ENCODE peak calls at places on chromosomes 6 and 20, in seven cellular contexts. Q is aorta; U is lower lobe of right lung; H is neuronal stem cell; P is neural progenitor cell; T is CD8-positive, alpha-beta memory T cell; E is CD8-positive, alpha-beta T cell. I is an unnamed sample.

GRCh38 chr6:44042261-44043035 is 84.8 kb downstream of the MRPL14 start:
- DNase-seq in Q (peak), H (no peak), P (no peak), U (peak), E (no peak), T (no peak), I (no peak)

GRCh38 chr6:19137419-19138035 is 699.6 kb upstream of the ID4 start:
- DNase-seq in Q (no peak), H (no peak), E (no peak), T (no peak), U (no peak), P (no peak), I (no peak)

GRCh38 chr6:4610256-4610655 is 165.9 kb upstream of the CDYL start:
- DNase-seq in H (no peak), U (no peak), Q (no peak), T (no peak), E (no peak), P (no peak), I (no peak)

GRCh38 chr6:157644043-157644810 is 178.8 kb upstream of the SNX9 start:
- DNase-seq in U (no peak), H (no peak), E (peak), T (no peak), P (no peak), Q (no peak), I (no peak)

GRCh38 chr6:139647001-139647400 is 272.6 kb upstream of the CITED2 start:
- DNase-seq in P (no peak), U (no peak), Q (no peak), H (no peak), E (no peak), T (no peak), I (no peak)

GRCh38 chr6:4607026-4607704 is 169.0 kb upstream of the CDYL start:
- DNase-seq in H (no peak), Q (peak), E (no peak), U (no peak), P (no peak), T (no peak), I (no peak)

GRCh38 chr20:13839421-13840092 is 54.7 kb downstream of the NDUFAF5 start:
- DNase-seq in E (no peak), Q (no peak), H (no peak), U (no peak), T (no peak), P (peak), I (no peak)

GRCh38 chr20:34772437-34772836 is 53.0 kb downstream of the NCOA6 start:
- DNase-seq in P (no peak), H (no peak), E (no peak), Q (no peak), U (no peak), T (no peak), I (no peak)

GRCh38 chr6:127971945-127972391 is 71.1 kb upstream of the THEMIS start:
- DNase-seq in E (peak), U (no peak), T (peak), H (no peak), P (no peak), Q (no peak), I (no peak)

GRCh38 chr6:2558098-2558770 is 192.5 kb downstream of the MYLK4 start:
- DNase-seq in P (no peak), U (no peak), H (no peak), T (no peak), Q (no peak), E (no peak), I (no peak)

GRCh38 chr6:15451738-15452137 is 205.9 kb downstream of the JARID2 start:
- DNase-seq in U (no peak), H (no peak), E (no peak), P (no peak), T (no peak), Q (no peak), I (no peak)

GRCh38 chr6:53822355-53823115 is 27.7 kb downstream of the LRRC1 start:
- DNase-seq in H (no peak), E (no peak), P (no peak), U (no peak), Q (no peak), T (no peak), I (no peak)

GRCh38 chr6:108621117-108621516 is 60.4 kb downstream of the FOXO3 start:
- DNase-seq in U (no peak), H (no peak), P (no peak), Q (peak), T (no peak), E (no peak), I (no peak)

GRCh38 chr20:46458891-46459750 is 52.7 kb upstream of the ELMO2 start:
- DNase-seq in Q (peak), T (no peak), U (peak), P (peak), H (peak), E (no peak), I (peak)

GRCh38 chr6:68447112-68447511 is 188.0 kb upstream of the ADGRB3 start:
- DNase-seq in P (no peak), Q (no peak), T (no peak), U (no peak), H (no peak), E (no peak), I (no peak)

GRCh38 chr6:29924731-29925130 is 17.6 kb upstream of the HLA-A start:
- DNase-seq in U (no peak), T (no peak), E (no peak), H (no peak), P (no peak), Q (no peak), I (no peak)

GRCh38 chr6:163850874-163851273 is 436.4 kb downstream of the QKI start:
- DNase-seq in T (no peak), Q (no peak), H (no peak), E (no peak), P (no peak), U (no peak), I (no peak)

GRCh38 chr20:33925867-33926266 is 67.8 kb upstream of the RALY start:
- DNase-seq in Q (no peak), H (no peak), U (no peak), T (no peak), P (no peak), E (no peak), I (no peak)

GRCh38 chr20:1396702-1397101 is 3.8 kb upstream of the FKBP1A start:
- DNase-seq in Q (no peak), U (no peak), E (no peak), P (no peak), T (no peak), H (no peak), I (no peak)

GRCh38 chr6:36039113-36039512 is 11.5 kb downstream of the MAPK14 start:
- DNase-seq in P (no peak), E (no peak), T (no peak), H (no peak), U (no peak), Q (no peak), I (no peak)

GRCh38 chr6:133187114-133187513 is 54.0 kb upstream of the EYA4 start:
- DNase-seq in T (no peak), Q (no peak), H (no peak), U (no peak), E (no peak), P (no peak), I (no peak)

GRCh38 chr6:116387374-116387773 is 16.6 kb downstream of the DSE start:
- DNase-seq in P (no peak), Q (no peak), H (no peak), U (no peak), E (no peak), T (no peak), I (no peak)

GRCh38 chr6:129370268-129370916 is 339.6 kb downstream of the ARHGAP18 start:
- DNase-seq in T (peak), U (no peak), E (peak), P (peak), H (peak), Q (no peak), I (no peak)

GRCh38 chr20:39835040-39835842 is 853.8 kb downstream of the MAFB start:
- DNase-seq in H (no peak), U (no peak), E (no peak), P (no peak), Q (no peak), T (no peak), I (no peak)

GRCh38 chr20:22789661-22790060 is 205.3 kb upstream of the FOXA2 start:
- DNase-seq in E (no peak), T (no peak), U (no peak), H (no peak), Q (no peak), P (no peak), I (no peak)

GRCh38 chr6:44976677-44977405 is 351.3 kb upstream of the RUNX2 start:
- DNase-seq in H (no peak), T (peak), E (no peak), P (no peak), Q (no peak), U (no peak), I (no peak)

GRCh38 chr20:49768204-49769124 is 44.2 kb upstream of the SLC9A8 start:
- DNase-seq in T (peak), U (peak), E (no peak), P (peak), H (no peak), Q (no peak), I (no peak)

GRCh38 chr6:169156108-169156821 is 97.4 kb downstream of the THBS2 start:
- DNase-seq in U (no peak), E (peak), H (no peak), T (no peak), P (no peak), Q (no peak), I (no peak)

GRCh38 chr6:169158750-169159149 is 94.9 kb downstream of the THBS2 start:
- DNase-seq in P (no peak), U (no peak), T (no peak), Q (no peak), E (peak), H (no peak), I (no peak)

GRCh38 chr6:169158182-169158573 is 95.5 kb downstream of the THBS2 start:
- DNase-seq in E (peak), H (no peak), P (no peak), U (no peak), T (no peak), Q (peak), I (peak)

GRCh38 chr6:169159331-169159730 is 94.3 kb downstream of the THBS2 start:
- DNase-seq in Q (no peak), U (no peak), H (no peak), P (no peak), T (no peak), E (peak), I (peak)

GRCh38 chr6:169157474-169158181 is 96.0 kb downstream of the THBS2 start:
- DNase-seq in U (no peak), H (no peak), T (no peak), Q (no peak), P (no peak), E (peak), I (peak)
- H3K27ac ChIP-seq in U (no peak), H (no peak), T (no peak), Q (peak), P (no peak), E (no peak), I (peak)

GRCh38 chr6:168219167-168219566 is 100.4 kb downstream of the DACT2 start:
- DNase-seq in Q (no peak), H (no peak), T (no peak), P (no peak), U (no peak), E (no peak), I (no peak)

GRCh38 chr6:168221000-168221399 is 98.6 kb downstream of the DACT2 start:
- DNase-seq in E (no peak), U (no peak), T (no peak), P (no peak), H (no peak), Q (no peak), I (no peak)

GRCh38 chr6:168217880-168218537 is 101.6 kb downstream of the DACT2 start:
- DNase-seq in U (no peak), H (no peak), E (no peak), Q (no peak), T (no peak), P (no peak), I (peak)

GRCh38 chr6:168221497-168222079 is 98.0 kb downstream of the DACT2 start:
- DNase-seq in U (no peak), P (no peak), T (no peak), E (no peak), H (no peak), Q (no peak), I (no peak)

DNA sequence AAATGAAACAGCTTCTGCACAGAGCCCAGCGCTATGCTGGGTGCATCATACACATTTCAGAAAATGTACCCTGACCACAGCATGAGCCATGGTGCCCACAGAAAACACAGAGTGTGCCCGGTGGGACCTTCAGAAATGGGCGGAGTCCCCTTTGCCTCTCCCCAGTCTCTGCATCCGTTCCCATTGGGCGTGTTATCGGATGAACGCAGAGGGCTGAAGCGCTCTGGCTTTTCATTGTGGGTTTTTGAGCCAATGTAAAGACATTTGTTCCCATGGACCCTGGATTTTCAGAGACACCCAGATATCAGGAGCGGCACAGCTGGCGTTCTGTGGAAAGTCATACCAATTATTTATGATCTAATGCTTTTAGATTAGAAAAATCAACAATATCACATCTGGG is 99.8 kb downstream of the DACT2 start:
- DNase-seq in T (no peak), Q (no peak), E (no peak), H (no peak), U (no peak), P (no peak), I (no peak)
- H3K27ac ChIP-seq in T (no peak), Q (peak), E (no peak), H (no peak), U (no peak), P (no peak), I (no peak)

GRCh38 chr20:62752181-62752670 is 43.6 kb downstream of the NTSR1 start:
- DNase-seq in H (no peak), P (peak), T (no peak), Q (peak), E (no peak), U (peak), I (peak)

GRCh38 chr20:62753626-62754025 is 42.6 kb upstream of the MRGBP start:
- DNase-seq in P (no peak), Q (peak), E (no peak), U (peak), T (no peak), H (no peak), I (no peak)

GRCh38 chr20:62752671-62753501 is 43.4 kb upstream of the MRGBP start:
- DNase-seq in H (no peak), Q (peak), P (no peak), E (no peak), T (no peak), U (peak), I (no peak)

GRCh38 chr20:62751551-62752150 is 43.0 kb downstream of the NTSR1 start:
- DNase-seq in U (peak), T (no peak), Q (peak), E (no peak), H (no peak), P (no peak), I (peak)

DNA sequence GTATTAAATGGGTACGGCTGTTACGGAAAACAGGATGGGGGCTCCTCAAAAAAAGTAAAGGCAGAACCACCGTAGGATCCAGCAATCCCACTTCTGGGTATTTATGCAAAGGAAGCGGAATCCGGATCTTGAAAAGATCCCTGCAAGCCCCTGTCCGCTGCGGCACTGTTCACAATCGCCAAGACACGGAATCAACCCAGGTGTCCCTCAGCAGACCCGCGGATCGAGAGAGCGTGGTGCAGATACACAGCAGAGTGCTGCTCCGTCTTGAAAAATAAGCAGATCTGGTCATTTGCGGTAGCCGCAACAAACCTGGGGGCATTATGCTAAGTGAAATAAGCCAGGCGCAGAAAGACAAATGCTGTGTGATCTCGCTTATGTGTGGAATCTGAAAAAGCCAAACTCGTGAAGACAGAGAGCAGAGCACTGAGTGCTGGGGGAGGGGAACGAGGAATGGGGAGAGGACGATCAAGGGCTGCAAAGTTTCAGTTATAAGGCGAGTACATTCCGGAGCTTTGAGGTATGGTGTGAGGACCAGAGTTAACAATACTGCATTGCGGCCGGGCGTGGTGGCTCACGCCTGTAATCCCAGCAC is 41.3 kb downstream of the NTSR1 start:
- DNase-seq in P (no peak), H (no peak), Q (peak), E (no peak), T (no peak), U (peak), I (peak)
- H3K27ac ChIP-seq in P (no peak), H (no peak), Q (no peak), E (no peak), T (no peak), U (no peak), I (no peak)

GRCh38 chr20:56766528-56766927 is 137.4 kb downstream of the TFAP2C start:
- DNase-seq in U (no peak), P (no peak), H (no peak), Q (no peak), E (no peak), T (no peak), I (no peak)
- H3K27ac ChIP-seq in U (no peak), P (no peak), H (no peak), Q (no peak), E (no peak), T (no peak), I (no peak)

DNA sequence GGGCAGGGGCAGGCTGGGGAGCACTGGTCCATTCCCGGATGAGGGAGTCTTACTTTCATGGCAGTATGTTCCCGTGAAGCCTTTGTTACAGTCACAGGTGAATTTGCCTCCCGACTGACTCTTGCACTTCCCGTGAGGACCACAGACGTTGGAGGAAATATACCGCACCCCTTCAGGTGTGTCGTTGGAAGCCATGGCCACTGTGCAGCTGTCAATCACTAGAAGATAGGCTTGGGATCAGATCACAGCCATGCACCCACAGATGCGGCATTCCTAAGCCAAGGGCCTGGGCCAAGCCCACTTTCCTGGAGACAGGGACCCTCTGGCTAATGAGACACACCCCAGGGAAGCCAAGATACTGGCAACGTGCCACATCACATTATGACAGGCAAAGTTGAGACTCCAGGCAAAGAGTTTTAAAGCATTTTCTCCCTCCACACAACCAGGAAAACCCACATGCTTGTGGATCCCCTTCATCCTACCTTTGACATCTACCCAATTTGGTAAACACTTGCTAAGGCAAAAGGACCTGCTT is 26.8 kb downstream of the JAG1 start:
- DNase-seq in T (no peak), Q (no peak), E (no peak), P (no peak), H (no peak), U (no peak), I (no peak)
- H3K27ac ChIP-seq in T (no peak), Q (peak), E (no peak), P (no peak), H (no peak), U (no peak), I (no peak)

GRCh38 chr6:23174781-23175361 is 605.5 kb downstream of the HDGFL1 start:
- DNase-seq in E (no peak), P (no peak), T (no peak), Q (no peak), H (no peak), U (no peak), I (no peak)

GRCh38 chr6:23175391-23175790 is 606.0 kb downstream of the HDGFL1 start:
- DNase-seq in Q (no peak), T (no peak), U (no peak), E (no peak), P (no peak), H (no peak), I (no peak)

GRCh38 chr6:23173231-23173630 is 603.9 kb downstream of the HDGFL1 start:
- DNase-seq in U (no peak), E (no peak), P (no peak), H (no peak), T (no peak), Q (no peak), I (no peak)

GRCh38 chr6:23170044-23170443 is 600.7 kb downstream of the HDGFL1 start:
- DNase-seq in T (no peak), H (no peak), P (no peak), E (no peak), U (no peak), Q (no peak), I (no peak)
- H3K27ac ChIP-seq in T (no peak), H (no peak), P (no peak), E (no peak), U (no peak), Q (no peak), I (no peak)

DNA sequence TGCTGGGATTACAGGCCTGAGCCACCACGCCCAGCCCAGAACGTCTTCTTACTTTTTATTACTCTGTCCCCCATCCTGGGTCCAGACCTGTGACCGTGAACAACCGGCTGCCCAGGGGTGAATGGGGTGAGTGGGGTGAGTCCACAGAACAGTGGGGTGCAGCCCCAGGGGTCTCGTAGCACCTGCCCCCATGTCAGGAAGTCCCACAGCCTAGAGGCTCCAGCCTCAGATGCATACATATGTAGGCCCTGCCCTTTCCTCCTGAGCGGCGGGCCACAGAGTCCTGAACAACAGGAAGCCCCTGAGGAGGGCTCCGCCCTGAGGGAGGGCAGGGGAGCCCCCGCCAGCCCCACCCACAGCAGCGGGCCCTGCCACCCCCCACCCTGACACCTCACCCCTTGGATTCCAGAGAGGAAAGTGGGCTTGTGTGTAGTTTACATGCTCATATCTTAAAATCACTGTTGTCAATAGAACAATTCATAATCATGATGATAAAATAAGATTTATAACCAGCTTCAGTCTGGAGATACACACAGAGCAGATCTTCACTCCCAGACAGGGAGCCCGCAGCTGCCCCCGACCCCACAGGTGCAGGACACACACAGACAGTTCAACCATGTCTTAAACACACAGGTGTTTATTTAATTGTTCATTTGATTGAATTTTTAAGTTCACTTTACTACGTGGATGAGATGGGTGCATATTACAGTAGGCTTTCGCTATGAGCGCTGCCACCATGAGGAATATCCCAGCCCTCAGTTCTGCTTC is 12.4 kb upstream of the GMEB2 start:
- DNase-seq in Q (no peak), T (peak), P (no peak), H (no peak), U (peak), E (peak), I (no peak)
- H3K27ac ChIP-seq in Q (no peak), T (peak), P (no peak), H (no peak), U (peak), E (peak), I (peak)